ENCODE peak calls at places on chromosomes 11 and 22, in eight cellular contexts. O is HCT116; X is CD8-positive, alpha-beta T cell; J is fibroblast of pulmonary artery; L is HFF-Myc; G is testis; U is brain microvascular endothelial cell; E is PC-3. D is an unnamed sample.

GRCh38 chr11:119509969-119510401 is 87.0 kb upstream of the THY1 start:
- DNase-seq in G (no peak), X (no peak), U (peak), J (peak), L (peak), E (peak), O (no peak), D (peak)

GRCh38 chr22:31846161-31847115 is 92.6 kb downstream of the DEPDC5 start:
- DNase-seq in G (no peak), E (no peak), U (peak), J (peak), L (no peak), X (no peak), O (no peak), D (peak)

GRCh38 chr11:77559686-77560425 is 29.9 kb upstream of the AQP11 start:
- DNase-seq in G (no peak), L (peak), E (peak), O (peak), U (peak), X (no peak), J (peak), D (peak)

GRCh38 chr11:112156594-112157273 is 7.2 kb downstream of the IL18 start:
- DNase-seq in U (no peak), X (no peak), J (no peak), E (no peak), O (no peak), L (no peak), G (no peak), D (no peak)

GRCh38 chr11:61955416-61956135 is 5.4 kb downstream of the BEST1 start:
- DNase-seq in G (no peak), E (no peak), L (no peak), X (no peak), U (no peak), O (no peak), J (no peak), D (no peak)

GRCh38 chr22:30423296-30423958 is 2.1 kb upstream of the MTFP1 start:
- DNase-seq in O (no peak), J (no peak), E (no peak), X (no peak), L (no peak), U (no peak), G (peak), D (no peak)

GRCh38 chr11:16148301-16148787 is 208.0 kb downstream of the SOX6 start:
- DNase-seq in G (no peak), E (no peak), J (peak), O (no peak), U (no peak), L (no peak), X (no peak), D (no peak)

GRCh38 chr11:3230636-3231549 is 1.3 kb downstream of the MRGPRE start:
- DNase-seq in U (no peak), L (no peak), J (no peak), E (no peak), O (no peak), G (no peak), X (no peak), D (no peak)

GRCh38 chr11:62546244-62546936 is at the start of gene AHNAK:
- DNase-seq in E (peak), X (no peak), G (peak), L (no peak), O (no peak), U (no peak), J (peak), D (no peak)

GRCh38 chr11:126898802-126899201 is 101.8 kb downstream of the KIRREL3 start:
- DNase-seq in U (no peak), X (no peak), G (no peak), L (no peak), J (no peak), O (no peak), E (no peak), D (no peak)

GRCh38 chr11:102117472-102118113 is 7.3 kb downstream of the YAP1 start:
- DNase-seq in E (peak), L (no peak), U (no peak), J (peak), G (no peak), X (no peak), O (no peak), D (no peak)

GRCh38 chr11:67504023-67504949 is 877 bp downstream of the PITPNM1 start:
- DNase-seq in J (peak), U (peak), X (no peak), E (peak), L (no peak), O (no peak), G (no peak), D (no peak)

GRCh38 chr11:74462631-74463030 is 4.7 kb downstream of the KCNE3 start:
- DNase-seq in J (no peak), L (no peak), X (no peak), G (no peak), E (no peak), U (no peak), O (no peak), D (no peak)

GRCh38 chr11:19979519-19979845 is 180.8 kb downstream of the DBX1 start:
- DNase-seq in U (no peak), O (no peak), X (no peak), J (no peak), G (no peak), L (no peak), E (no peak), D (no peak)

GRCh38 chr11:3834349-3835099 is 6.2 kb downstream of the RHOG start:
- DNase-seq in X (no peak), U (no peak), J (no peak), L (no peak), G (peak), E (no peak), O (no peak), D (no peak)

GRCh38 chr11:72721689-72722049 is 30.5 kb downstream of the ARAP1 start:
- DNase-seq in J (peak), E (no peak), U (peak), L (no peak), X (no peak), O (no peak), G (peak), D (peak)

GRCh38 chr11:92251980-92252379 is 27.4 kb downstream of the FAT3 start:
- DNase-seq in J (peak), X (no peak), L (no peak), E (no peak), U (peak), O (no peak), G (no peak), D (no peak)

GRCh38 chr11:63813035-63813562 is at the start of gene SPINDOC:
- DNase-seq in E (peak), J (peak), U (peak), L (no peak), G (peak), O (no peak), X (peak), D (peak)

GRCh38 chr22:29072979-29073617 is at the start of gene KREMEN1:
- DNase-seq in J (no peak), U (no peak), X (no peak), E (no peak), L (no peak), G (no peak), O (no peak), D (no peak)

GRCh38 chr11:88489030-88489429 is 151.5 kb upstream of the CTSC start:
- DNase-seq in E (peak), J (no peak), G (no peak), X (no peak), L (no peak), U (no peak), O (no peak), D (peak)

GRCh38 chr11:14318581-14318981 is 40.4 kb downstream of the RRAS2 start:
- DNase-seq in U (no peak), X (no peak), G (no peak), O (no peak), E (peak), J (no peak), L (no peak), D (peak)

GRCh38 chr11:113896156-113896879 is 8.3 kb upstream of the HTR3B start:
- DNase-seq in E (peak), U (peak), O (peak), X (no peak), J (peak), G (peak), L (no peak), D (peak)

DNA sequence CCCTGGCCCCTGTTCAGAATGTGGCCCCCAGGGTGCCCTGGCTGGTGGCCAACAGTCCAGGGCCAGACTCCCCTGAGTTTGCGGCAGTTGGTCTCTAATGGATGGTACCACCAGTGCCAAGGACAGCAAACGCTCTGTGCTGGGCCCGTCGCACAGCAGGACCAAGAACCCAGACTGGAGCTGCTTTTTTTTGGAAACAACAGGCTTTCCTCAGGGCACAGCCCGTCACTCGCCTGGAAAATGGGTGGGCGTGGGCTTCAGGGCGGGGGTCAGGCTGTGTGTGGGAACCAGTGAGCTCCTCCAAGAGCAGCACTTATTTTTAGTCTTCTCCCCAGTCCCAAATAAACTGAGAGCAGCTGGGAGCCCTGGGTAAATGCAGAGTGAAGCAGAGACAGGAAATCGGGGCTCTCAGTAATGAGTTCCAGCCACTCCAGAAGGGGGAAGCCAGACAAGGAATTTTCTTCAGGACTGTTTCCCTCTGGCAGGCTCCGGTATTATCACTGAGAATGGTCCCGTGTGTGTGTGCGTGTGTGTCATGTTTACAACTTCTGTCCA is 62.9 kb downstream of the PPFIBP2 start:
- DNase-seq in E (no peak), O (no peak), U (no peak), X (no peak), G (peak), L (no peak), J (no peak), D (peak)
- TF ChIP-seq CTCF in E (no peak), O (no peak), U (no peak), X (no peak), G (no peak), L (no peak), J (no peak), D (no peak)

GRCh38 chr22:21100149-21101032 is 54.6 kb downstream of the LRRC74B start:
- DNase-seq in O (no peak), U (no peak), E (no peak), L (no peak), G (no peak), X (no peak), J (no peak), D (peak)

GRCh38 chr22:21104126-21104691 is 58.5 kb downstream of the LRRC74B start:
- DNase-seq in L (no peak), X (no peak), O (no peak), U (no peak), G (no peak), E (no peak), J (no peak), D (no peak)

GRCh38 chr22:21101877-21102638 is 56.3 kb downstream of the LRRC74B start:
- DNase-seq in O (no peak), X (no peak), J (no peak), E (no peak), G (no peak), L (no peak), U (no peak), D (no peak)

GRCh38 chr22:21103633-21104032 is 57.9 kb downstream of the LRRC74B start:
- DNase-seq in O (no peak), G (peak), E (no peak), U (no peak), L (no peak), X (no peak), J (no peak), D (no peak)

DNA sequence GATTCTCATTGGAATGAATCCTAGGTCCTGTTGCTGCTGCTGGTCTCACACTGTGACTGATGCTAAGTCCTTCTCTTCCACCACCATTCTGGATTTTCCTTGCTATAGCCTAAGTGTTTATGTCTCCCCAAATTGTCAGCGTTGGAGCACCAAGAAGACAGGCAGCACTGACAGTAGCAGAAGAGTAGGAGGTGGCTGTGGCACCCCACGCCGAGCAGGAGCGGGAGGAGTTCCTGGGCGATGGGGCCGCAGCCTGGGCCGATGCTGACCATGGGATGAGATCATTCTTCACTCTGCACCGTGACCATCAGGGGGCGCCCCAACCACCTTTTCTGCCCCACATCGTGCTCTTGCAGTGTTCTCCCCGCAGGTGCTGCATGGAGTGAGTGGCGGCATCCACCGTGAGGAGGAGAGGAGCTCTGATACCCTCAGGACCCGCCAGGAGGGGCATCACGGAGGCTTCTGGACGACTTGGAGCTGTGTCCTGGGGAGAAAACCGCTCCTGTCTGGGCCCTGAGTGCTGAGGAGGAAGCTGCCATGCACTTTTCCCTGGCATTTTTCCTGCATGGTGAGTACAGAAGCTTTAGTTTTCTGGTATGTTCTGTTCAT is 57.0 kb downstream of the LRRC74B start:
- DNase-seq in J (peak), X (peak), G (peak), L (no peak), U (peak), E (peak), O (peak), D (peak)
- H3K4me3 ChIP-seq in J (no peak), X (no peak), G (no peak), L (peak), U (no peak), E (peak), O (peak), D (no peak)

GRCh38 chr22:34122064-34122463 is 201.8 kb upstream of the LARGE1 start:
- DNase-seq in L (no peak), G (no peak), X (no peak), E (no peak), U (no peak), O (no peak), J (no peak), D (no peak)
- TF ChIP-seq CTCF in L (no peak), G (no peak), X (no peak), E (no peak), U (no peak), O (no peak), J (no peak), D (no peak)

GRCh38 chr11:47551086-47551485 is 1.8 kb downstream of the CELF1 start:
- DNase-seq in J (peak), X (no peak), G (no peak), L (no peak), O (no peak), E (peak), U (no peak), D (peak)
- H3K4me3 ChIP-seq in J (peak), X (peak), G (no peak), L (peak), O (peak), E (peak), U (peak), D (no peak)

DNA sequence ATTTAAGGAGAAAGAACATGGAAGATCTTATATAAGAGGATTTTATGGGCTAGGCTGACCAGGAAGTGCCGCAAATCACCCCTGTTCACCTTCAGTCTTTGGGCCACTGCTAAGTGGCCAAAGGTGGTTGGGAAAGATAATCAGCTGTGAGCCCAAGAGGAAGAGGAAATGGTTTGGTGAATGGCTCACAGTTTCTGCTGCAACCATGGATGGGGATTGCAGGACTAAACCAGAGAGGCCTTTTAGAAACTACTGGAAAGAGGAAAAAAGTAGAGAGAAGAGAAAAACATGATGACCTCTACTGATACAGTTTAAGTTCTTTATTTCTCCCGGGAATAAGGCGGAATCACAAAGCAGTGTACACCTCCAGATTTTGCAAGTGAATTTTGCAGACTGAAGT is 96.1 kb upstream of the ARHGAP20 start:
- DNase-seq in X (no peak), O (no peak), J (no peak), L (no peak), E (no peak), U (no peak), G (no peak), D (no peak)
- TF ChIP-seq CTCF in X (no peak), O (no peak), J (no peak), L (no peak), E (no peak), U (no peak), G (no peak), D (no peak)